ENCODE peak calls at places on chromosomes 11 and 22, in five cellular contexts. O is upper lobe of right lung, J is BJ, P is astrocyte, C is pancreas. U is an unnamed sample.

GRCh38 chr11:64723117-64723906 is at the start of gene NRXN2:
- DNase-seq in O (peak; percentile 90), J (peak; percentile 26), P (peak; percentile 53), C (peak; percentile 71), U (peak; percentile 77)

GRCh38 chr11:33829430-33830141 is 55.3 kb upstream of the FBXO3 start:
- DNase-seq in O (no peak), J (peak; percentile 11), P (peak; percentile 49), C (peak; percentile 37), U (peak; percentile 82)

GRCh38 chr11:12540913-12541587 is 133.2 kb upstream of the TEAD1 start:
- DNase-seq in O (no peak), J (peak; percentile 83), P (peak; percentile 94), C (no peak), U (peak; percentile 89)

GRCh38 chr22:44373234-44373633 is 60.5 kb upstream of the SHISAL1 start:
- DNase-seq in O (peak; percentile 27), J (no peak), P (no peak), C (no peak), U (no peak)

GRCh38 chr11:94742645-94743044 is 25.5 kb upstream of the AMOTL1 start:
- DNase-seq in O (no peak), J (no peak), P (no peak), C (no peak), U (no peak)

GRCh38 chr11:94310191-94310875 is 6.0 kb downstream of the IZUMO1R start:
- DNase-seq in O (no peak), J (no peak), P (no peak), C (no peak), U (no peak)

GRCh38 chr11:3949132-3949531 is 93.7 kb downstream of the STIM1 start:
- DNase-seq in O (no peak), J (no peak), P (no peak), C (no peak), U (no peak)

GRCh38 chr11:120090411-120090810 is 47.5 kb downstream of the TRIM29 start:
- DNase-seq in O (peak; percentile 25), J (no peak), P (no peak), C (no peak), U (no peak)

GRCh38 chr11:124674168-124674517 is 439 bp downstream of the SPA17 start:
- DNase-seq in O (no peak), J (no peak), P (no peak), C (no peak), U (no peak)

GRCh38 chr11:15735711-15736110 is 620.6 kb downstream of the SOX6 start:
- DNase-seq in O (no peak), J (no peak), P (no peak), C (no peak), U (no peak)

GRCh38 chr11:2825886-2826678 is 59.5 kb downstream of the CDKN1C start:
- DNase-seq in O (peak; percentile 81), J (peak; percentile 88), P (peak; percentile 97), C (peak; percentile 54), U (peak; percentile 97)

GRCh38 chr22:27680636-27681035 is 120.9 kb downstream of the MN1 start:
- DNase-seq in O (no peak), J (no peak), P (no peak), C (no peak), U (no peak)

GRCh38 chr11:83002047-83002446 is 69.7 kb downstream of the RAB30 start:
- DNase-seq in O (no peak), J (no peak), P (no peak), C (no peak), U (peak; percentile 29)

GRCh38 chr22:24894220-24894975 is 52.1 kb downstream of the LHFPL7 start:
- DNase-seq in O (peak; percentile 90), J (peak; percentile 71), P (peak; percentile 96), C (peak; percentile 96), U (peak; percentile 99)

GRCh38 chr11:32032478-32032877 is 58.4 kb upstream of the RCN1 start:
- DNase-seq in O (no peak), J (no peak), P (no peak), C (no peak), U (no peak)

GRCh38 chr22:45966320-45966891 is 10.6 kb downstream of the WNT7B start:
- DNase-seq in O (no peak), J (no peak), P (no peak), C (no peak), U (no peak)

DNA sequence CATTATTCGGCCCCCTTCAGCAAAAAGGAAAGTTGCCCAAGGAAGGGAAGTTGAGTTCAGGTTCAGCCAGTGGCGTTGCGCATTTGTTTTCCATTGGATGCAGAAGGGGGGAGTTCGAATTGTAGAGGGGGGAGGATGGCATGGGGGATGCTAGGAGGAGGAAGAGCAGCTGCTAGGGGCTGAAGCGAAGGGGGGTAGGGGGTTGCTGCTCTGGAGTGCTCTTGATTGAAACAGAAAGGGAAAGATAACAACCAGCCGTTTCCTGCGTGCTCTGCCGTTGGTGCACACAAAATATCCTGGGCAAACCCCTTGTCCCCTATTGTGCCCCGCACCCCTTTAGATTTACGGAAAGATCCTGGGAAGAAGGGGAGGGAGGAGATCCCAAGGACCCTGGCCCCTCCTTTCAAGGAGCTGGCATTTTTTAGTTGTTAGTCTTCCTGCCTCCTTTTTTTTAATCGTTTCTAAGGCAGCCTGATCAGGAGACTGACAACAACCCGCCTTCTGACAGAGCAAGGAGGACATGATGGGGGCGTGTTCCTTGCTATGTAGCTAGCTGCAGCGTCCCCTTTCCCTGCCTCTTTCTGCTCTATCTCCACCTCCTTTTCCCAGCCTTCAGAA is 2.1 kb downstream of the KMT2A start:
- DNase-seq in O (no peak), J (peak; percentile 48), P (peak; percentile 83), C (peak; percentile 23), U (peak; percentile 86)
- TF ChIP-seq CTCF in O (no peak), J (no peak), P (no peak), C (no peak), U (no peak)

DNA sequence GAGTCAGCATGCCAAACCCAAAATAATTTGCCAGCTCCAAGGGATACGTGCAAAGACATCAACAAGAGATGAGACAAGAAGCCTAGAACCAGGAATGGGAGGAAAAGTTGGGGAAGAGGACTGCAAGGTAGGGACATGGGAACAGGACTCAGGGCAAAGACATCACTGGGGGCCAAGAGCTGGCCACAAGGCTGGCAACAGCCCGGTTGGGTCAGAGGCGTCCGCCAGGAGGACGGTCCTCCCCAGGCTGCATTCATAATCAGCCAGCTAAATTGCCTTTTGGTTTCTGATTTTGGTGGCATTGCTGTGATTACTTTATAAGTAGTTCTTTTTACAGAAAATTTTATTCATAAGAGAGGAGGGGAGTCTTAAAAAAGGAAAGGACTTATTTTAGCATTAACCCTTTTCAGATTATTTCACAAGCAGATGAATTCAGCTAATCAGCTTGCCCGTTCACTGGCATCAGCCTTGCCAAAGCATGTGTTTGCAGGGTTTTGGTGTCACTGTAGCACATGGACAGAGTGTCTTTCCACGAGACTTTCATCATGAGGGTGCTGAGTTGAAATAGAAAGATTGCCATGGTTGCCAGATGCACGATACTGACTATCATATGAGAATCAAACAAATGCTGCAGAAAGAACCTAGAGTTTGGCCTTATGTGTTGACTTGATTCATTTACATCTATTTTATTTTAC is 23.2 kb upstream of the NAV2 start:
- DNase-seq in O (no peak), J (no peak), P (no peak), C (no peak), U (no peak)
- H3K4me3 ChIP-seq in O (no peak overlapping the region), J (no peak overlapping the region), P (no peak overlapping the region), C (no peak overlapping the region), U (no peak overlapping the region)

GRCh38 chr11:46827995-46828394 is 18.1 kb downstream of the CKAP5 start:
- DNase-seq in O (no peak), J (no peak), P (no peak), C (no peak), U (peak; percentile 27)

DNA sequence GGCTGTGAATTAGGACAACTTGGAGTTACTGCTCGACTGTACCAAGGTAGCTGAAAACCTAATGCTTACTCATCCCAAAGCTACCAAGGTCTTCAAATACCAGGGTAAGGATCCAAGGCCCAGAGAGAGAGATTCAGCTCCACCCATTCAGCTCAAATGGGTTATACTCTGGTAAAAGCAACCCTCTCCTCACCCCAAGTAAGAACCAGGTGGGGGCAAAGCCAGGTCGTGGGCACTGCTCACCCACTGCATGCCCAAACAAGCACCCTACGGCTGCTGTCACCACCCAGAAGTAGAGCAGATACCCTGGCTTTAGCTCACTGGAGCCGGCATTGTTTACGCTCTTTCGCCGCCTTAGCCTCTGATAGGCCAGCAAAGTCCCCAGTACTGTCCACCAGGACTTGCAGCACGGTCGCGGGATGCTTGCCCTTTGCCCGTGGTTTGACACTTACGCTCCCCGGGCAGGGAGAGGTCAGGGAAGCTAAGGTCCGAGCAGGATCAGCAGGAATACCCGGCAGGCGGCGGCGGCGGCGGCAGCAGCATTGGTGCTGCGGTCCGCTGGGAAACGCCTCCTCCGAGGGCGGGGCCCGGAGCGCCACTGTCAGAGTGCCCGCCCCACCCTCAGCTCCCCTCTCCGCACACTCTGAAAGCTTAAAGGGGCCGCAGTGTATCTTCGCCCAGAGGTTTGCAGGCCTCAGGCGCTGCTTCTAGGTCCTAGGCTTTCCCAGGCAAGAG is 19.6 kb downstream of the CKAP5 start:
- DNase-seq in O (peak; percentile 90), J (no peak), P (peak; percentile 50), C (peak; percentile 75), U (peak; percentile 79)
- TF ChIP-seq CTCF in O (no peak), J (peak; percentile 13), P (no peak), C (no peak), U (no peak)

GRCh38 chr22:37516456-37516855 is 2.8 kb downstream of the CARD10 start:
- DNase-seq in O (no peak), J (no peak), P (no peak), C (no peak), U (no peak)

GRCh38 chr22:37518509-37519267 is 527 bp downstream of the CARD10 start:
- DNase-seq in O (no peak), J (no peak), P (no peak), C (no peak), U (no peak)

GRCh38 chr22:37515902-37516301 is 3.3 kb downstream of the CARD10 start:
- DNase-seq in O (no peak), J (no peak), P (no peak), C (no peak), U (no peak)

GRCh38 chr22:37519268-37520195 is at the start of gene CARD10:
- DNase-seq in O (no peak), J (no peak), P (no peak), C (peak; percentile 61), U (no peak)

DNA sequence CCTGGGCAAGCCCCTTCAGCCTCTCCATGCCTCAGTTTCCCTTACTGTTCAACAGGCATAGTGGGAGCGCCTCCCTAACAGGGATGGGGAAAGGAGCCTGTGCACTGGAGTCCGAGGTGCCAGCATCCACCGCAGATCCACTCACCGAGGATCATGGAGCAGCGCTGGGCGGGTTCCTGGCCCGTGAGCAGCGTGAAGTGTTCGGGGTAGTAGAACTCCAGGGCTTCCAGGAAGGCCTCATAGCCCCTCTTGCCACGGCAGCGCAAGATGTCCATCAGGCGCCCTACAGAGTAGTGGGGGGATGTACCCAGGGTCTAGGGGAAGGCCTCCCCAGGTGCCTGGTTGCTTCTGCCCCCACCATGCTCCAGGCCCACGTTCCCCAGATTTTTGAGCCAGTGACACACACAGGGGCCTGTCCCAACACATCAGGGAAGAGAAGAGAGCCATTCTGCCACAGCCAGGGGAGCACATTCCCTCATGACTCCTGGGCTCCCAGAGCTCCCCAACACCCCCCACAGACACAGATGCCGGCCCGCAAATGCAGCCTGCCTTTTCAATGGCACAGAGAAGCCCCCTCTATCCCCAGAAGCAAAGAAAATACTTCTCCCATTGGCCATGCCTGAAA is 1.3 kb downstream of the CARD10 start:
- DNase-seq in O (no peak), J (no peak), P (no peak), C (no peak), U (no peak)
- H3K4me3 ChIP-seq in O (peak overlapping the region; percentile 63), J (no peak overlapping the region), P (peak overlapping the region; percentile 68), C (peak overlapping the region; percentile 60), U (peak overlapping the region; percentile 61)

U was measured in fibroblast of pulmonary artery.